ENCODE peak calls at places on chromosomes 2 and 18, in seven cellular contexts. M is body of pancreas, P is HCT116, H is gastrocnemius medialis, X is vagina, T is heart left ventricle, B is Peyer's patch. Y is an unnamed sample.
A peak's percentile ranks its signal among the peaks of the same experiment; 100 is the strongest.

GRCh38 chr18:76252880-76253279 is 242.2 kb downstream of the ZNF516 start:
- DNase-seq in P (peak; percentile 23), M (no peak), T (no peak), X (no peak), B (no peak), H (no peak), Y (no peak)

GRCh38 chr2:45268631-45269030 is 259.4 kb upstream of the SIX2 start:
- DNase-seq in B (no peak), H (no peak), P (no peak), T (no peak), M (no peak), X (no peak), Y (no peak)

GRCh38 chr2:223529676-223530075 is 72.5 kb downstream of the SCG2 start:
- DNase-seq in H (no peak), P (no peak), X (no peak), B (no peak), M (no peak), T (no peak), Y (no peak)

GRCh38 chr18:24022141-24022540 is 7.6 kb downstream of the TTC39C start:
- DNase-seq in X (no peak), M (no peak), H (no peak), B (no peak), T (no peak), P (no peak), Y (no peak)

GRCh38 chr18:48833701-48834394 is 116.9 kb downstream of the SMAD7 start:
- DNase-seq in X (no peak), B (no peak), H (peak; percentile 12), M (peak; percentile 6), T (peak; percentile 28), P (no peak), Y (no peak)

GRCh38 chr18:24964213-24964612 is 387.8 kb downstream of the ZNF521 start:
- DNase-seq in M (no peak), X (no peak), P (no peak), H (peak; percentile 59), T (no peak), B (no peak), Y (no peak)

GRCh38 chr2:190841707-190842505 is 38.7 kb upstream of the GLS start:
- DNase-seq in P (no peak), T (no peak), B (no peak), X (no peak), H (no peak), M (no peak), Y (no peak)

GRCh38 chr2:186853871-186854435 is 5.0 kb upstream of the ZSWIM2 start:
- DNase-seq in H (no peak), T (no peak), B (no peak), M (no peak), P (no peak), X (no peak), Y (no peak)

GRCh38 chr2:10019174-10019971 is 24.0 kb upstream of the KLF11 start:
- DNase-seq in T (peak; percentile 46), B (no peak), M (no peak), H (no peak), P (no peak), X (no peak), Y (no peak)

GRCh38 chr18:59352250-59352855 is 6.7 kb downstream of the LMAN1 start:
- DNase-seq in X (no peak), M (no peak), B (no peak), P (no peak), H (no peak), T (no peak), Y (no peak)

GRCh38 chr2:175027755-175028154 is 22.6 kb upstream of the CHN1 start:
- DNase-seq in X (no peak), H (no peak), P (no peak), B (no peak), M (no peak), T (no peak), Y (no peak)

GRCh38 chr2:216242365-216242764 is 129.9 kb downstream of the MARCHF4 start:
- DNase-seq in T (no peak), X (peak; percentile 58), P (no peak), B (no peak), H (no peak), M (peak; percentile 17), Y (no peak)

GRCh38 chr18:74251297-74252031 is 40.3 kb downstream of the CYB5A start:
- DNase-seq in B (no peak), M (peak; percentile 51), P (no peak), H (no peak), T (no peak), X (no peak), Y (peak; percentile 38)

GRCh38 chr2:197782121-197782520 is 3.0 kb downstream of the BOLL start:
- DNase-seq in M (no peak), B (no peak), T (no peak), X (no peak), H (no peak), P (no peak), Y (no peak)

GRCh38 chr2:111975053-111975552 is 76.7 kb downstream of the MERTK start:
- DNase-seq in X (peak; percentile 85), T (no peak), M (no peak), B (peak; percentile 64), P (peak; percentile 97), H (no peak), Y (no peak)

GRCh38 chr2:47964722-47965434 is 58.6 kb upstream of the FBXO11 start:
- DNase-seq in M (peak; percentile 28), H (no peak), P (no peak), B (no peak), X (no peak), T (no peak), Y (no peak)

GRCh38 chr2:48589170-48589767 is 28.4 kb upstream of the GTF2A1L start:
- DNase-seq in P (peak; percentile 28), B (no peak), H (no peak), T (no peak), M (peak; percentile 53), X (no peak), Y (no peak)

GRCh38 chr2:100887713-100888112 is 67.8 kb downstream of the NPAS2 start:
- DNase-seq in H (no peak), T (no peak), X (no peak), B (no peak), P (no peak), M (peak; percentile 45), Y (peak; percentile 39)

GRCh38 chr2:25276569-25277465 is 64.9 kb downstream of the DNMT3A start:
- DNase-seq in X (no peak), M (peak; percentile 65), T (peak; percentile 90), H (peak; percentile 50), P (no peak), B (peak; percentile 62), Y (no peak)

GRCh38 chr2:31397099-31397498 is 17.4 kb downstream of the XDH start:
- DNase-seq in H (peak; percentile 90), X (no peak), P (no peak), M (peak; percentile 94), T (no peak), B (no peak), Y (no peak)

GRCh38 chr2:171281116-171281515 is 120.4 kb upstream of the TLK1 start:
- DNase-seq in B (no peak), M (no peak), X (no peak), H (no peak), T (no peak), P (no peak), Y (no peak)

GRCh38 chr2:71781695-71782228 is 328.4 kb downstream of the DYSF start:
- DNase-seq in T (no peak), B (no peak), H (no peak), P (no peak), X (no peak), M (no peak), Y (no peak)

DNA sequence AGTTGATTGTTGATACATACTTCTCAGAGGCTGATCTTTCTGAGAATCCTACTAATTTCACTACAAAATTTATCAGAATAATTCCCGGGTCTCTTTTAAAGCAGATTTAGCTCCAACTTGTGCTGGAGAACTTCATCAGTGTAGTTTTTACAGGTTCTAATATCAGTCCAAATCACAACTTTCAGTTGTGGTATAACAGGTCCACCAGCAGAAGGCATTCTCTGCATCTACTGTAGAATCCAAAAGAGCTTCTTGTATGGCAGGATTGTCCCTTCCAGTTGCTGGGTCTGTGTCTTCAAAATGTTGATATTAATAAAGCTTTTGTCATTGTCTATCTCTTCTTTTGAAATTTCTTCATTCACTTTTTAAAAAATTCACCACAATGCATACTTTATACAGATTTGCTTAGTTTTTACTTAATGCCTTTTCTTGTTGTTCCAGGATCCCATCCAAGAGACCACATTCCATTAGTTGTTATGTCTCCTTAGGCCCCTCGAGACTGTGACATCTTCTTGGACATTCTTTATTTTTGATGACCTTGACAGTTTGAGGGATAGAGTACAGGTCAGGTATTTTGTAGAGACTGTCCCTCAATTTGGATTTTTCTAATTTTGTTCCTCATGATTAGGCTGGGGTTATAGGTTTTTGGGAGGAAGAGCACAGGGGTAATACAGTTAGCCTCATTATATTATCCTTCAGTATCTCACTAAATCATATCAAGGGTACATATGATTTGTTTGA is 490.5 kb upstream of the MEX3C start:
- DNase-seq in B (no peak), M (no peak), H (no peak), P (no peak), T (no peak), X (no peak), Y (no peak)
- TF ChIP-seq CTCF in B (no peak), M (no peak), H (no peak), P (no peak), T (no peak), X (no peak), Y (no peak)

GRCh38 chr18:21383031-21383430 is 141.0 kb downstream of the GREB1L start:
- DNase-seq in T (no peak), P (no peak), B (no peak), H (no peak), X (no peak), M (no peak), Y (no peak)
- H3K4me3 ChIP-seq in T (no peak overlapping the region), P (no peak overlapping the region), B (no peak overlapping the region), H (no peak overlapping the region), X (no peak overlapping the region), M (no peak overlapping the region), Y (no peak overlapping the region)

DNA sequence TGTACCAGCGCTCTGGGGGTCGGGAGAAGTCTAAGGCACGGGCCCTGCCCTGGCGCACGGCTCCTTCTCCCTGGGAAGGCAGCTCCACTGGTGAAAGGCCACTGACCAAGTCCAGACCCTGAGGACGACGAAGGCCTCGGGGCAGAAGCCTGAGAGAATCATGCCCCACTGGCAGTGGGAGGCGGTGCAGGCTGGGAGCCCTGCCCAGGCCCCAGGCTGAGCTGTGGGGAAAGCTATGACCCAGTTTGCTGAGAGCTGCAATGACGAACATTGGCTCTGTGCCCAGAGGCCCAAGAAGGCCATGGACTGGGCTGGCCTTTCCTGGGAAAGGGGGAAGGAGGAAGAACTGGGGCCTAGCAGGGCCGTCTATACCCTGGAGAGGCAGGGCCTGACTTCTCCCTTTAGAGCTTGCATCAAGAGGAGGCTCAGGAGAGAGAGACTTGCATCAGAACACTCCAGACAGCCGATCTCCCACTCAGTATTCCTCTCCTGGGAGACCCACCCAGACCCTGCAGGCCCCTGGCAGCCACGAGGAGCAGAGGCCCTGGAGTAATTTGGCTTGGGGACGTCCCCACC is 32.9 kb downstream of the HS1BP3 start:
- DNase-seq in H (peak; percentile 99), P (peak; percentile 67), B (peak; percentile 76), M (peak; percentile 94), X (no peak), T (peak; percentile 96), Y (peak; percentile 98)
- TF ChIP-seq POLR2A in H (peak; percentile 50), P (no peak), B (no peak), M (no peak), X (no peak), T (no peak), Y (no peak)

DNA sequence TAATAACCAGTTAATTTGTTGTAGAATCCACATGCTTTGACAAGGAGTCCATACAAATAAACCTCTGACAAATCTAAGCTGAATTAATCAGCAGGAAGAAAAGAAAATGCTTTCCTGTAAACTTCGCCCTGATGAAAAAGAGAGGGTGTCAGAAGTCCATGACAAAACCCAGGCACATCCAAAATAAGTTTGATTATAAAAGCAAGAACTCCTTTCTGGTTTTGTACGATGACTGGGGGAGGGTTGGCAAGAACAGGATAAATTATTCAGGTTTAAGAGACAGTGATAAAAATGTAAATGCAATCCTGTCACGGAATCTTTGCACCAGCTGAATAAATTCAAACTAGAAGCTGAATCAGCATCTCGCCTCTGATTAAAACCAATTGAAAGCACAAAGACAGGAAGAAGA is 469.2 kb upstream of the TNP1 start:
- DNase-seq in P (no peak), B (no peak), X (no peak), H (no peak), M (no peak), T (no peak), Y (no peak)
- TF ChIP-seq CTCF in P (no peak), B (no peak), X (no peak), H (no peak), M (no peak), T (no peak), Y (no peak)